ENCODE peak calls at places on chromosomes 12 and 14, in five cellular contexts. One of them, this sample, is unnamed.
A peak's percentile ranks its signal among the peaks of the same experiment; 100 is the strongest.

GRCh38 chr12:58907326-58907855 is 12.9 kb downstream of the LRIG3 start:
- DNase-seq in activated naive CD4-positive, alpha-beta T cell treated with anti-CD3 and anti-CD28 coated beads, Interleukin-2, amount 10 ng/mL, durations not matched to agents 7 days and 5 days: no peak
- DNase-seq in NCI-H1436: no peak
- DNase-seq in posterior cingulate gyrus: no peak
- DNase-seq in midbrain: no peak
- DNase-seq in this sample: no peak

GRCh38 chr14:97390031-97390729 is 593.0 kb downstream of the VRK1 start:
- DNase-seq in NCI-H1436: no peak
- DNase-seq in activated naive CD4-positive, alpha-beta T cell treated with anti-CD3 and anti-CD28 coated beads, Interleukin-2, amount 10 ng/mL, durations not matched to agents 7 days and 5 days: no peak
- DNase-seq in midbrain: no peak
- DNase-seq in posterior cingulate gyrus: no peak
- DNase-seq in this sample: no peak

GRCh38 chr12:7188557-7189397 is 709 bp upstream of the PEX5 start:
- DNase-seq in activated naive CD4-positive, alpha-beta T cell treated with anti-CD3 and anti-CD28 coated beads, Interleukin-2, amount 10 ng/mL, durations not matched to agents 7 days and 5 days: peak; percentile 76
- DNase-seq in midbrain: peak; percentile 46
- DNase-seq in NCI-H1436: peak; percentile 20
- DNase-seq in posterior cingulate gyrus: peak; percentile 79
- DNase-seq in this sample: peak; percentile 78

GRCh38 chr12:81329088-81329487 is 251.2 kb downstream of the ACSS3 start:
- DNase-seq in NCI-H1436: no peak
- DNase-seq in midbrain: no peak
- DNase-seq in posterior cingulate gyrus: no peak
- DNase-seq in activated naive CD4-positive, alpha-beta T cell treated with anti-CD3 and anti-CD28 coated beads, Interleukin-2, amount 10 ng/mL, durations not matched to agents 7 days and 5 days: no peak
- DNase-seq in this sample: peak; percentile 5

GRCh38 chr14:38808734-38809455 is 294.1 kb downstream of the SEC23A start:
- DNase-seq in posterior cingulate gyrus: no peak
- DNase-seq in NCI-H1436: no peak
- DNase-seq in activated naive CD4-positive, alpha-beta T cell treated with anti-CD3 and anti-CD28 coated beads, Interleukin-2, amount 10 ng/mL, durations not matched to agents 7 days and 5 days: peak; percentile 20
- DNase-seq in midbrain: no peak
- DNase-seq in this sample: no peak

GRCh38 chr12:104626069-104626690 is 169.4 kb downstream of the CHST11 start:
- DNase-seq in NCI-H1436: no peak
- DNase-seq in midbrain: no peak
- DNase-seq in posterior cingulate gyrus: no peak
- DNase-seq in activated naive CD4-positive, alpha-beta T cell treated with anti-CD3 and anti-CD28 coated beads, Interleukin-2, amount 10 ng/mL, durations not matched to agents 7 days and 5 days: no peak
- DNase-seq in this sample: no peak

GRCh38 chr14:35333797-35334743 is 41.9 kb downstream of the PSMA6 start:
- DNase-seq in NCI-H1436: no peak
- DNase-seq in activated naive CD4-positive, alpha-beta T cell treated with anti-CD3 and anti-CD28 coated beads, Interleukin-2, amount 10 ng/mL, durations not matched to agents 7 days and 5 days: no peak
- DNase-seq in midbrain: no peak
- DNase-seq in posterior cingulate gyrus: no peak
- DNase-seq in this sample: no peak

GRCh38 chr12:117850048-117850447 is 118.7 kb downstream of the KSR2 start:
- DNase-seq in midbrain: peak; percentile 21
- DNase-seq in NCI-H1436: no peak
- DNase-seq in posterior cingulate gyrus: no peak
- DNase-seq in activated naive CD4-positive, alpha-beta T cell treated with anti-CD3 and anti-CD28 coated beads, Interleukin-2, amount 10 ng/mL, durations not matched to agents 7 days and 5 days: no peak
- DNase-seq in this sample: peak; percentile 58

GRCh38 chr14:50659327-50659974 is 8.7 kb downstream of the SAV1 start:
- DNase-seq in NCI-H1436: no peak
- DNase-seq in midbrain: no peak
- DNase-seq in posterior cingulate gyrus: no peak
- DNase-seq in activated naive CD4-positive, alpha-beta T cell treated with anti-CD3 and anti-CD28 coated beads, Interleukin-2, amount 10 ng/mL, durations not matched to agents 7 days and 5 days: no peak
- DNase-seq in this sample: no peak

GRCh38 chr14:68358978-68359861 is 433.6 kb downstream of the ZFP36L1 start:
- DNase-seq in activated naive CD4-positive, alpha-beta T cell treated with anti-CD3 and anti-CD28 coated beads, Interleukin-2, amount 10 ng/mL, durations not matched to agents 7 days and 5 days: no peak
- DNase-seq in midbrain: peak; percentile 81
- DNase-seq in posterior cingulate gyrus: no peak
- DNase-seq in NCI-H1436: no peak
- DNase-seq in this sample: no peak

GRCh38 chr12:119208626-119209061 is 29.9 kb downstream of the HSPB8 start:
- DNase-seq in posterior cingulate gyrus: peak; percentile 17
- DNase-seq in activated naive CD4-positive, alpha-beta T cell treated with anti-CD3 and anti-CD28 coated beads, Interleukin-2, amount 10 ng/mL, durations not matched to agents 7 days and 5 days: no peak
- DNase-seq in midbrain: peak; percentile 79
- DNase-seq in NCI-H1436: peak; percentile 38
- DNase-seq in this sample: no peak

GRCh38 chr12:8947737-8948136 is 1.7 kb downstream of the M6PR start:
- DNase-seq in midbrain: no peak
- DNase-seq in NCI-H1436: no peak
- DNase-seq in posterior cingulate gyrus: no peak
- DNase-seq in activated naive CD4-positive, alpha-beta T cell treated with anti-CD3 and anti-CD28 coated beads, Interleukin-2, amount 10 ng/mL, durations not matched to agents 7 days and 5 days: no peak
- DNase-seq in this sample: no peak

GRCh38 chr12:105944628-105945027 is 194.1 kb downstream of the NUAK1 start:
- DNase-seq in activated naive CD4-positive, alpha-beta T cell treated with anti-CD3 and anti-CD28 coated beads, Interleukin-2, amount 10 ng/mL, durations not matched to agents 7 days and 5 days: no peak
- DNase-seq in midbrain: no peak
- DNase-seq in posterior cingulate gyrus: no peak
- DNase-seq in NCI-H1436: no peak
- DNase-seq in this sample: no peak

GRCh38 chr12:5706247-5706646 is 238.8 kb downstream of the ANO2 start:
- DNase-seq in NCI-H1436: no peak
- DNase-seq in activated naive CD4-positive, alpha-beta T cell treated with anti-CD3 and anti-CD28 coated beads, Interleukin-2, amount 10 ng/mL, durations not matched to agents 7 days and 5 days: no peak
- DNase-seq in posterior cingulate gyrus: no peak
- DNase-seq in midbrain: no peak
- DNase-seq in this sample: no peak

GRCh38 chr14:24260026-24260779 is 2.8 kb downstream of the TGM1 start:
- DNase-seq in NCI-H1436: no peak
- DNase-seq in midbrain: no peak
- DNase-seq in posterior cingulate gyrus: no peak
- DNase-seq in activated naive CD4-positive, alpha-beta T cell treated with anti-CD3 and anti-CD28 coated beads, Interleukin-2, amount 10 ng/mL, durations not matched to agents 7 days and 5 days: no peak
- DNase-seq in this sample: no peak

GRCh38 chr14:75578099-75578785 is at the start of gene FLVCR2:
- DNase-seq in posterior cingulate gyrus: peak; percentile 55
- DNase-seq in NCI-H1436: no peak
- DNase-seq in activated naive CD4-positive, alpha-beta T cell treated with anti-CD3 and anti-CD28 coated beads, Interleukin-2, amount 10 ng/mL, durations not matched to agents 7 days and 5 days: peak; percentile 74
- DNase-seq in midbrain: peak; percentile 73
- DNase-seq in this sample: no peak

GRCh38 chr14:61042220-61042619 is 61.2 kb downstream of the SLC38A6 start:
- DNase-seq in NCI-H1436: peak; percentile 18
- DNase-seq in activated naive CD4-positive, alpha-beta T cell treated with anti-CD3 and anti-CD28 coated beads, Interleukin-2, amount 10 ng/mL, durations not matched to agents 7 days and 5 days: no peak
- DNase-seq in posterior cingulate gyrus: no peak
- DNase-seq in midbrain: no peak
- DNase-seq in this sample: no peak

GRCh38 chr12:84995646-84996045 is 40.4 kb downstream of the TSPAN19 start:
- DNase-seq in NCI-H1436: no peak
- DNase-seq in posterior cingulate gyrus: no peak
- DNase-seq in activated naive CD4-positive, alpha-beta T cell treated with anti-CD3 and anti-CD28 coated beads, Interleukin-2, amount 10 ng/mL, durations not matched to agents 7 days and 5 days: no peak
- DNase-seq in midbrain: no peak
- DNase-seq in this sample: no peak

GRCh38 chr12:51118706-51119105 is 35.3 kb upstream of the CSRNP2 start:
- DNase-seq in NCI-H1436: no peak
- DNase-seq in posterior cingulate gyrus: no peak
- DNase-seq in activated naive CD4-positive, alpha-beta T cell treated with anti-CD3 and anti-CD28 coated beads, Interleukin-2, amount 10 ng/mL, durations not matched to agents 7 days and 5 days: no peak
- DNase-seq in midbrain: no peak
- DNase-seq in this sample: no peak

GRCh38 chr12:6029401-6029800 is 84.3 kb upstream of the ANO2 start:
- DNase-seq in midbrain: no peak
- DNase-seq in posterior cingulate gyrus: no peak
- DNase-seq in activated naive CD4-positive, alpha-beta T cell treated with anti-CD3 and anti-CD28 coated beads, Interleukin-2, amount 10 ng/mL, durations not matched to agents 7 days and 5 days: no peak
- DNase-seq in NCI-H1436: no peak
- DNase-seq in this sample: no peak

GRCh38 chr14:50619569-50620141 is 48.5 kb downstream of the SAV1 start:
- DNase-seq in NCI-H1436: no peak
- DNase-seq in posterior cingulate gyrus: no peak
- DNase-seq in midbrain: peak; percentile 51
- DNase-seq in activated naive CD4-positive, alpha-beta T cell treated with anti-CD3 and anti-CD28 coated beads, Interleukin-2, amount 10 ng/mL, durations not matched to agents 7 days and 5 days: no peak
- DNase-seq in this sample: no peak

GRCh38 chr12:103626498-103626897 is 39.4 kb downstream of the STAB2 start:
- DNase-seq in activated naive CD4-positive, alpha-beta T cell treated with anti-CD3 and anti-CD28 coated beads, Interleukin-2, amount 10 ng/mL, durations not matched to agents 7 days and 5 days: no peak
- DNase-seq in posterior cingulate gyrus: peak; percentile 32
- DNase-seq in midbrain: peak; percentile 13
- DNase-seq in NCI-H1436: no peak
- DNase-seq in this sample: peak; percentile 31

GRCh38 chr12:29346764-29347421 is 34.1 kb downstream of the ERGIC2 start:
- DNase-seq in activated naive CD4-positive, alpha-beta T cell treated with anti-CD3 and anti-CD28 coated beads, Interleukin-2, amount 10 ng/mL, durations not matched to agents 7 days and 5 days: no peak
- DNase-seq in midbrain: no peak
- DNase-seq in NCI-H1436: no peak
- DNase-seq in posterior cingulate gyrus: no peak
- DNase-seq in this sample: no peak

GRCh38 chr14:42224053-42224888 is 617.6 kb downstream of the LRFN5 start:
- DNase-seq in midbrain: peak; percentile 60
- DNase-seq in activated naive CD4-positive, alpha-beta T cell treated with anti-CD3 and anti-CD28 coated beads, Interleukin-2, amount 10 ng/mL, durations not matched to agents 7 days and 5 days: peak; percentile 33
- DNase-seq in NCI-H1436: peak; percentile 60
- DNase-seq in posterior cingulate gyrus: peak; percentile 77
- DNase-seq in this sample: peak; percentile 37

GRCh38 chr12:3885179-3886094 is 12.2 kb upstream of the PARP11 start:
- DNase-seq in posterior cingulate gyrus: no peak
- DNase-seq in midbrain: peak; percentile 55
- DNase-seq in activated naive CD4-positive, alpha-beta T cell treated with anti-CD3 and anti-CD28 coated beads, Interleukin-2, amount 10 ng/mL, durations not matched to agents 7 days and 5 days: peak; percentile 51
- DNase-seq in NCI-H1436: no peak
- DNase-seq in this sample: peak; percentile 20

GRCh38 chr12:17278946-17279345 is 673.0 kb upstream of the LMO3 start:
- DNase-seq in posterior cingulate gyrus: no peak
- DNase-seq in activated naive CD4-positive, alpha-beta T cell treated with anti-CD3 and anti-CD28 coated beads, Interleukin-2, amount 10 ng/mL, durations not matched to agents 7 days and 5 days: no peak
- DNase-seq in midbrain: no peak
- DNase-seq in NCI-H1436: no peak
- DNase-seq in this sample: no peak

This sample was measured in iPS DF 6.9.